ENCODE peak calls at places on chromosomes 7 and 10, in ten cellular contexts. Z is suprapubic skin, F is heart left ventricle, J is lower lobe of right lung, E is OCI-LY7, D is upper lobe of right lung, P is choroid plexus epithelial cell, W is brain microvascular endothelial cell, O is cardiac fibroblast, A is stomach. S is an unnamed sample.

GRCh38 chr7:2956526-2957368 is 86.9 kb downstream of the CARD11 start:
- DNase-seq in O (peak; percentile 69), J (no peak), Z (no peak), P (peak; percentile 72), E (no peak), W (peak; percentile 50), F (no peak), D (peak; percentile 52), A (no peak), S (no peak)

GRCh38 chr7:70156052-70156451 is 557.8 kb downstream of the AUTS2 start:
- DNase-seq in A (no peak), D (no peak), W (no peak), F (no peak), P (no peak), O (no peak), E (no peak), Z (no peak), J (no peak), S (no peak)

GRCh38 chr10:124650263-124650662 is 93.9 kb downstream of the FAM53B start:
- DNase-seq in J (no peak), A (no peak), O (no peak), W (no peak), D (no peak), Z (no peak), P (no peak), E (no peak), F (no peak), S (no peak)

GRCh38 chr10:61342817-61343572 is 110.2 kb downstream of the TMEM26 start:
- DNase-seq in W (no peak), J (no peak), E (no peak), F (no peak), Z (no peak), D (no peak), P (peak; percentile 20), A (no peak), O (no peak), S (no peak)

GRCh38 chr10:110361800-110362456 is 57.2 kb upstream of the SMNDC1 start:
- DNase-seq in P (no peak), E (no peak), A (no peak), D (no peak), O (no peak), W (no peak), Z (no peak), F (no peak), J (no peak), S (peak; percentile 50)

GRCh38 chr7:41134242-41134872 is 568.5 kb downstream of the INHBA start:
- DNase-seq in F (no peak), A (no peak), J (no peak), W (peak; percentile 5), Z (no peak), E (peak; percentile 5), O (peak; percentile 32), P (peak; percentile 43), D (no peak), S (peak; percentile 80)

GRCh38 chr7:143303733-143304132 is 12.2 kb upstream of the CLCN1 start:
- DNase-seq in W (no peak), P (no peak), O (no peak), J (no peak), E (no peak), Z (no peak), F (no peak), D (no peak), A (no peak), S (no peak)

GRCh38 chr10:34102237-34102673 is 712.8 kb downstream of the PARD3 start:
- DNase-seq in J (no peak), E (no peak), O (peak; percentile 83), P (no peak), D (no peak), A (no peak), W (peak; percentile 43), F (peak; percentile 89), Z (peak; percentile 81), S (no peak)

GRCh38 chr7:143318661-143319060 is 2.8 kb downstream of the CLCN1 start:
- DNase-seq in J (no peak), W (peak; percentile 66), O (peak; percentile 75), Z (no peak), A (no peak), P (peak; percentile 88), F (peak; percentile 36), D (no peak), E (no peak), S (no peak)

GRCh38 chr10:97426776-97427570 is 982 bp downstream of the PGAM1 start:
- DNase-seq in F (no peak), D (no peak), A (no peak), P (peak; percentile 42), E (peak; percentile 51), O (peak; percentile 37), Z (no peak), W (peak; percentile 28), J (no peak), S (peak; percentile 53)

GRCh38 chr7:145909956-145910611 is 206.5 kb upstream of the CNTNAP2 start:
- DNase-seq in D (no peak), F (no peak), E (peak; percentile 81), O (peak; percentile 80), P (peak; percentile 83), J (no peak), W (peak; percentile 59), Z (no peak), A (no peak), S (no peak)

GRCh38 chr7:129643545-129644170 is 32.1 kb downstream of the NRF1 start:
- DNase-seq in D (no peak), F (no peak), P (no peak), E (no peak), A (no peak), O (peak; percentile 27), W (no peak), Z (no peak), J (no peak), S (no peak)

GRCh38 chr10:63697956-63698814 is 177.0 kb downstream of the REEP3 start:
- DNase-seq in W (no peak), E (peak; percentile 67), A (no peak), F (no peak), D (no peak), O (no peak), J (no peak), Z (no peak), P (no peak), S (peak; percentile 32)

GRCh38 chr10:26721561-26721960 is 24.1 kb downstream of the PDSS1 start:
- DNase-seq in W (no peak), Z (no peak), D (no peak), F (no peak), O (no peak), J (no peak), E (no peak), P (no peak), A (no peak), S (no peak)

DNA sequence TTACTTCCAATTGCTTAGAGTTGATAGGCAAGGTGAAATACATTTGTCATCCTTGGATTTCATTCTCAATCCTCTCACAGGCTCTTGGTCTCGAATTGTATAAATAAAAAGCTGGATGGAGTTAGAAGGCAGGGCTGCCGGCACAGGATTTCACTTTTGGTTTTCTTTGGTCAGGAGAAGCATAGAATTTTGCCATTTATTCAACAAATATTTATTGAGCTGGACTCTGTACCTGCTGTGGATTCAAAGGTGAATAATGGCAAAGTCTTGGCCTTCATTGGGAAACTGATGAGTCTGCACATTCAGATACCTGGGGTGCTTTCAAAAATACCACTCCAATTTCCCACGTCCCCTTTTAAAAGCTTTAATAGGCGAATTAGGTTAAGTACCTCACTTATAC is 49.7 kb downstream of the PDK4 start:
- DNase-seq in F (no peak), E (no peak), W (no peak), Z (no peak), O (no peak), J (no peak), D (no peak), A (peak; percentile 49), P (no peak), S (no peak)
- H3K4me3 ChIP-seq in F (no peak overlapping the region), E (no peak overlapping the region), W (no peak overlapping the region), Z (no peak overlapping the region), O (no peak overlapping the region), J (peak overlapping the region; percentile 19), D (peak overlapping the region; percentile 6), A (peak overlapping the region; percentile 25), P (no peak overlapping the region), S (no peak overlapping the region)

GRCh38 chr7:1647961-1648631 is 22.0 kb upstream of the ELFN1 start:
- DNase-seq in O (no peak), W (no peak), P (no peak), Z (no peak), E (no peak), J (peak; percentile 41), D (no peak), F (peak; percentile 92), A (peak; percentile 55), S (no peak)

GRCh38 chr7:1651031-1651446 is 19.0 kb upstream of the ELFN1 start:
- DNase-seq in D (no peak), E (no peak), F (no peak), P (no peak), A (no peak), W (no peak), J (peak; percentile 30), O (no peak), Z (no peak), S (no peak)

GRCh38 chr7:1649751-1650326 is 20.2 kb upstream of the ELFN1 start:
- DNase-seq in P (no peak), W (no peak), F (no peak), Z (no peak), D (no peak), J (peak; percentile 7), O (no peak), E (no peak), A (no peak), S (no peak)

GRCh38 chr7:1651897-1652296 is 18.2 kb upstream of the ELFN1 start:
- DNase-seq in W (no peak), D (no peak), Z (no peak), E (no peak), F (no peak), P (no peak), A (no peak), O (no peak), J (no peak), S (no peak)

GRCh38 chr7:1650363-1651030 is 19.6 kb upstream of the ELFN1 start:
- DNase-seq in Z (no peak), O (no peak), E (no peak), P (no peak), J (peak; percentile 39), F (no peak), D (no peak), A (no peak), W (no peak), S (no peak)
- TF ChIP-seq CTCF in Z (no peak), O (no peak), E (no peak), P (no peak), J (no peak), F (no peak), D (no peak), A (no peak), W (no peak), S (no peak)

DNA sequence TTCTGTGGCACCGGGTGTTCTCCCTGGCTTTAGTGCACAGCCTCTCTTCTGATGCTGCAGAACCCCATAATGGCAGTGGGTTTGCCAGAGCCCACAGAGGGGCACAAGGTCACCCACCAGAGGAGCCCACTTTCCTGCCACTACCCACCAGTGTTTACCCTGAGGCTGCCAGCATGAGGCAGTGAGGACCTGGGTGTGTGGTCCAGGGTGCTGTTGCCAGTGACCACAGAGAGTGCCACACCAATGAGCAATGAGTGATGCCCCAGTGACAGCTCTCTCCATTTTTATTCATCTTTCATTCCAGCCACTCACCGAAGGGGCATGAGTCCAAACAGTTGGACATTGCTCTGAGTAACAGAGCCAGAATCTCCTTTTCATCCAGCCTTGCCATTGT is 34.8 kb downstream of the MTURN start:
- DNase-seq in Z (no peak), W (peak; percentile 8), D (no peak), J (no peak), F (no peak), O (peak; percentile 27), E (no peak), A (no peak), P (no peak), S (no peak)
- H3K4me3 ChIP-seq in Z (no peak overlapping the region), W (no peak overlapping the region), D (no peak overlapping the region), J (no peak overlapping the region), F (no peak overlapping the region), O (no peak overlapping the region), E (no peak overlapping the region), A (no peak overlapping the region), P (no peak overlapping the region), S (no peak overlapping the region)

GRCh38 chr7:45922810-45923209 is 1.7 kb upstream of the IGFBP3 start:
- DNase-seq in F (no peak), J (no peak), D (no peak), A (no peak), P (no peak), Z (no peak), O (peak; percentile 56), W (no peak), E (peak; percentile 8), S (peak; percentile 38)
- TF ChIP-seq CTCF in F (no peak), J (no peak), D (no peak), A (no peak), P (no peak), Z (no peak), O (no peak), W (no peak), E (no peak), S (no peak)

S was measured in GM12865.